ENCODE peak calls at places on chromosomes 16 and 17, in four cellular contexts. G, B, S and U are unnamed samples.

GRCh38 chr17:32878211-32878610 is 1.3 kb upstream of the MYO1D start:
- DNase-seq in B (no peak), S (peak; percentile 34), G (peak; percentile 90), U (no peak)

GRCh38 chr17:40316571-40317344 is 7.8 kb downstream of the RARA start:
- DNase-seq in B (no peak), G (peak; percentile 82), S (peak; percentile 82), U (no peak)

GRCh38 chr17:72974605-72975232 is 117.8 kb downstream of the SLC39A11 start:
- DNase-seq in B (no peak), G (no peak), S (no peak), U (no peak)

GRCh38 chr16:10090816-10091215 is 91.4 kb downstream of the GRIN2A start:
- DNase-seq in B (no peak), S (no peak), G (no peak), U (no peak)

GRCh38 chr17:3033741-3034577 is 29.4 kb downstream of the OR1D5 start:
- DNase-seq in G (peak; percentile 56), B (no peak), S (no peak), U (no peak)

GRCh38 chr17:75517277-75517865 is 1.0 kb downstream of the TSEN54 start:
- DNase-seq in S (no peak), G (no peak), B (peak; percentile 47), U (no peak)

GRCh38 chr16:69600202-69600601 is 34.4 kb downstream of the NFAT5 start:
- DNase-seq in B (no peak), S (no peak), G (no peak), U (no peak)

GRCh38 chr17:73478768-73479424 is 165.3 kb downstream of the SDK2 start:
- DNase-seq in S (no peak), G (no peak), B (no peak), U (no peak)

GRCh38 chr16:181668-182021 is 1.4 kb downstream of the HBQ1 start:
- DNase-seq in B (peak; percentile 15), G (no peak), S (no peak), U (no peak)

GRCh38 chr17:57260325-57261083 is 4.2 kb downstream of the MSI2 start:
- DNase-seq in B (no peak), S (no peak), G (no peak), U (no peak)

GRCh38 chr17:58703137-58703846 is 10.9 kb downstream of the RAD51C start:
- DNase-seq in S (no peak), G (no peak), B (no peak), U (no peak)

GRCh38 chr16:61887903-61888302 is 148.3 kb downstream of the CDH8 start:
- DNase-seq in G (no peak), S (no peak), B (no peak), U (no peak)

GRCh38 chr17:56824503-56824902 is 9.2 kb downstream of the C17orf67 start:
- DNase-seq in S (no peak), G (no peak), B (no peak), U (no peak)

GRCh38 chr16:62213763-62214162 is 177.5 kb upstream of the CDH8 start:
- DNase-seq in G (no peak), S (no peak), B (no peak), U (no peak)

GRCh38 chr17:32777436-32777835 is 99.5 kb downstream of the MYO1D start:
- DNase-seq in B (no peak), S (no peak), G (no peak), U (no peak)

GRCh38 chr16:65975049-65975708 is 391.3 kb upstream of the CDH5 start:
- DNase-seq in G (no peak), B (no peak), S (no peak), U (no peak)

GRCh38 chr17:64358261-64358788 is 32.3 kb downstream of the PECAM1 start:
- DNase-seq in S (no peak), B (no peak), G (peak; percentile 34), U (no peak)

GRCh38 chr16:14608604-14609003 is 21.5 kb downstream of the PARN start:
- DNase-seq in S (no peak), B (no peak), G (no peak), U (no peak)

GRCh38 chr17:73667184-73667959 is 23.1 kb upstream of the SDK2 start:
- DNase-seq in G (no peak), B (peak; percentile 85), S (no peak), U (no peak)

GRCh38 chr16:24838554-24839266 is 7.1 kb upstream of the SLC5A11 start:
- DNase-seq in B (no peak), S (no peak), G (peak; percentile 80), U (no peak)

DNA sequence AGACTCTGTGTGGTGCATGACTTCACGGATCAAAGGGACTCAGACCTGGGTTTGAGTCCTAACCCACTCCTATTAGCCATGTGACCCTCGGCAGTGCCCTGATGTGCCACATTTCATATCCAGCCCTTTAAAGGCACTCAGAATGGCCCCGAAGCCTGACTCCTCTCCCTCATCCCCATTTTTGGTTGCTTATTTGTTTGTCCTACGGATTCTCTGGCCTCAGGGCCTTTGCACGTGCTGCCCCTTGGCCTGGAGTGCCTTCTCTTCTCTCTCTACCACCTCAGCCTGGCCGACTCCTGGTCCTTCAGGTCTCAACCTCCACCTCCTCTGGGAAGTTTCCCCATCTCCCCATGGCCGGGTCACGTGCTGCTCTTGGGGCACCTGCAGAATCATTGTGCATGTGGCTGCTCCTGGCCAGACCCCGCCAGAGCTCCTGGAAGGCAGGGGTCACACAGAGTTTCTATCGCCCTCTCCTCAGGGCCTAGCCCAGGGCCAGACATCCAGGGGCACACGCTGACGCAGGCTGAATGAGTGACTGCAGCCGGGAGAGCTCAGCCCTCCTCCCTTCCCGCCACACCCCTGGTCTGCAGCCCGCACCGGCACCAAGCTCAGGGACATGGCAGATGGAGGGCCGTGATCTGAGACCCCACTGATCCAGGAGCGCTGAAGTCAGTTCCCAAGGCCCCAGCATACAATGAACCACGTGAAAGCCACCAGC is 22.0 kb upstream of the CIBAR2 start:
- DNase-seq in S (no peak), G (no peak), B (no peak), U (no peak)
- H3K27ac ChIP-seq in S (no peak overlapping the region), G (no peak overlapping the region), B (no peak overlapping the region), U (no peak overlapping the region)

DNA sequence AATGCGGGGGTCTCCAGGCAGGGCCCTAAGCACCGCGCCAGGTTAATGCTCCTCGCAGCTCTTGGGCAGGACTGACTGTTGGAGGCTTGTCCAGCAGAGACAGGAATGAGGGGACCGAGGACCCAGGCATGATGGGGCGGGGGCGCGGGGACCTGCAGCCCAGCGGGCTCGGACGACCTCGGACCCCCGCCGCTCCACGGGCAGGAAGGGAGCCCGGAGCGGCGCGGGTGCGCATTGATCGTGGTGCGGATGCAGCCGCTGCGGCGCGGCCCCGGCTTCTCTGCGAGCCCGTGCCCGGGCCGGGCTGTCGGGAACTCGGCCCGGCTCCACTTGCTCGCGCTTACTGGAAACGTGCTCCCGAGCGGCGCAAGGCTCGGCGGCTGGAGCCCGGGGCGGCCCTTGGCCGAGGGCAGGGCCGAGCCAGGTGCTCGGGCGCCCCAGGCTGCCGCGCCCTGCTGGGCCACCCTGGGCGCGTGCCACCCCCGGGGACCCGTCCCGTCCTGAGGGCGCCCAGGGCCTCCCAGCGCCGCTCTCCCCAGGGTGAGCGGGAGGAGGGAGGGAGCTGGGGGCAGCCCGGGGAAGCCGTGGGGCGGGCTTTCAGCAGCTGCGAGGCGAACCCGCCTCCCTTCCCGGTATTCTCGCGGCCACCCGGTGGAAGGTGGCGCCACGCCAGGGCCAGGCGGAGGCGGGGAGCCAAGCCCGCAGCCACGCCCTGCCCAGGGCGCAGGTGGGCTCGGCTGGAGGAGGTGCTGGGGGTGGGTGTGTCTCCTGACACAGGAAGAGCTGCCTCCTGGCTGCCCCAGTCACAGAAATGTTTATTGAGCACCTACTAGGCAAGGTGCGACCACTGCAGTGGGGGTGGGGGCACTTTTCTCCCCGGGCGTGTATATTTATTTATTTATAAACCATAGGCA is 45.9 kb downstream of the SOCS3 start:
- DNase-seq in B (peak; percentile 87), G (peak; percentile 85), S (peak; percentile 77), U (no peak)
- H3K27ac ChIP-seq in B (peak overlapping the region; percentile 14), G (peak overlapping the region; percentile 70), S (peak overlapping the region; percentile 85), U (no peak overlapping the region)

DNA sequence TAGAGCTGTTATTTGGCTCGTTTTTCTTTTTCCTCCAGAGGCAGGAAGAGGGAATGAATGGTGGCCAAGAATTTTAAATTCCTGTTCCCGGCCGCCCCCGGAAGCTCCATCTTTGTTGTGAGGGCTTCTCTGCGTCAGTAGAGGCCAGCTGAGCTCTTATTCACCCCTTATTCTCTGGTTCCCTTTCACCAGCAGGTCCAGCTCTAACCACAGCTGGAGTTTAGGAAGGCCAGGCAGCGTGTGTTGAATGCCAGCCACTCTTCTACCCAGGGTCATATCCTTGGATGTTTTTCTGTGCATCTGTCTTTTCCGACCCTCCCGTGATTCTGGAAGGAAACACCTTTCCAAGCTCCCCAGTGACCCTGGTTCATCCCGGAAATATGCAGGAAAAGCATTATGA is 570.5 kb downstream of the WWOX start:
- DNase-seq in B (no peak), S (peak; percentile 61), G (no peak), U (no peak)
- H3K27ac ChIP-seq in B (no peak overlapping the region), S (peak overlapping the region; percentile 66), G (peak overlapping the region; percentile 48), U (no peak overlapping the region)

DNA sequence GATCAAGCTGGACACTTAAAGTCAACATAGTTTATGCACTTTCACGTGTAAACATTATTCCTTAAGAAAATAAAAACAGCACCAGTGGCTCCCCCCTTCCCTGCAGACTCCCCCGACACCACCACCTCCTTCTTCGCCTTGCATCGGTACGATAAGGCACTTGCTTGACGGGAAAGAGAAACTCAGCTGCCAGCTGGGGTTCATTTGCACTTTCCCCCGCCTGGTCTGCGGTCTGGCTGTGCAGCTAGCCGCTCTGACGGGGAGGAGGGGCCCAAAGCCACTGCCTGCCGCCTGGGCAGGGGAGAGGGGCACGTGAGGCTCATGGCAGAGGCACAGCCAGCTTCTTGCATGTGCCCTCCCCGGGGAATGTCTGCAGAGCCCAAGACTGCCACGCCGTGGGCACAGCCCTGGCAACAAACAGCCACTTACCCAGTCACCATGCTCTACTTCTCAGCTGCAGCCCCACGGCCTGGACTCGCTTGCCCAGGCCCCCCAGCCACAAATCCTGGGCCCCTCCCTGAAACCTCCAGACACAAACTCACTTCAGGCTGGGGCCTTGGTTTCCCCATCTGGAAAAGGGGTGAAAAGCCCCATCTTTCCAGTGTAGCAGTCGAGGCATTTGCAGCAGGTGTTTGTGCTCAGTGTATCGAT is 16.5 kb upstream of the PRM1 start:
- DNase-seq in B (peak; percentile 86), G (peak; percentile 92), S (peak; percentile 46), U (peak; percentile 79)
- H3K27ac ChIP-seq in B (no peak overlapping the region), G (no peak overlapping the region), S (peak overlapping the region; percentile 59), U (no peak overlapping the region)

GRCh38 chr16:20897897-20898296 is 2.3 kb downstream of the DCUN1D3 start:
- DNase-seq in G (no peak), S (no peak), B (no peak), U (no peak)

GRCh38 chr16:20897253-20897896 is 2.8 kb downstream of the DCUN1D3 start:
- DNase-seq in G (no peak), S (no peak), B (no peak), U (no peak)

GRCh38 chr16:20900299-20901067 is at the start of the genes DCUN1D3 and LYRM1:
- DNase-seq in S (peak; percentile 97), G (peak; percentile 99), B (peak; percentile 94), U (peak; percentile 93)

GRCh38 chr16:20899503-20900298 is 457 bp downstream of the DCUN1D3 start:
- DNase-seq in S (no peak), G (peak; percentile 76), B (peak; percentile 26), U (peak; percentile 60)

DNA sequence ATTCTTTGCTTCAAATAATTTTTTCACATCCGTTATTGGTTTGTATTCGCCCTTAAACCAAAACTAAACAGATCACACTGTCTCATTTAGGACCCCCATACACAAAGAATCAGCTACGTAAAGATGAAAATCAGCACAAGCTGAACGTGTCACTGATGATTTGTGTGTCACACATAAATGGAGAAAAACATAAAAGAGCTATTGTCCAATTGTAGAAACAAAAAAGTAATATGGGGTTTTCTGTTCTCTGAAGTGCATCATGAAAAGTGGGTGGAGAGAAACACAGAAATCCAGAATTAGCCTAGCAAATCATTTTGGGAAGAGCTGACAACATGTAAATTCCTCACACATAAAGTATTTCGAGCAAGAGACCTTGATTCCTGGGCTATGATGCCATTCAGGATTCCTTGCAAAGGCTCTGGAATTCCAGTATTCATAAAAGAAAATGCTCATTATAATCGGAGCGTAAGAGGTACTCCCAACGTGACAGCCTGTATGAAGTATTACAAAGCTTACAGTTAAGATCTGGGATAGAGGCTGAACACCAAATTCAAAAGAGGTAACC is 1.1 kb downstream of the DCUN1D3 start:
- DNase-seq in S (no peak), B (no peak), G (no peak), U (no peak)
- H3K27ac ChIP-seq in S (peak overlapping the region; percentile 96), B (peak overlapping the region; percentile 91), G (peak overlapping the region; percentile 96), U (peak overlapping the region; percentile 98)